ENCODE peak calls at places on chromosomes 5 and 9, in eight cellular contexts. P is PC-9, X is astrocyte of the cerebellum, B is dorsolateral prefrontal cortex, T is body of pancreas, G is HepG2, R is stomach, Z is SK-N-SH. H is an unnamed sample.

GRCh38 chr5:128412145-128412930 is 125.7 kb downstream of the FBN2 start:
- DNase-seq in G (no peak), P (no peak), X (no peak), R (no peak), T (no peak), Z (no peak), B (no peak), H (no peak)

GRCh38 chr5:34656700-34657549 is 797 bp downstream of the RAI14 start:
- DNase-seq in R (peak), T (peak), X (no peak), Z (peak), P (no peak), G (no peak), B (no peak), H (no peak)

GRCh38 chr9:76610009-76610352 is 151.0 kb downstream of the GCNT1 start:
- DNase-seq in B (peak), T (peak), X (no peak), R (peak), G (no peak), P (no peak), Z (no peak), H (no peak)

GRCh38 chr9:75131700-75132099 is 43.4 kb downstream of the OSTF1 start:
- DNase-seq in Z (no peak), T (no peak), B (no peak), X (no peak), R (no peak), G (no peak), P (no peak), H (no peak)

GRCh38 chr5:150589791-150590601 is 50.5 kb upstream of the SYNPO start:
- DNase-seq in X (peak), T (peak), R (peak), B (no peak), G (peak), P (no peak), Z (peak), H (no peak)

GRCh38 chr5:141477815-141478214 is 2.0 kb downstream of the PCDHGC3 start:
- DNase-seq in Z (peak), B (no peak), R (no peak), T (no peak), P (no peak), X (no peak), G (no peak), H (no peak)

GRCh38 chr5:378301-378891 is 56.9 kb downstream of the AHRR start:
- DNase-seq in T (no peak), R (no peak), G (no peak), B (peak), X (no peak), Z (peak), P (peak), H (no peak)

GRCh38 chr5:118009761-118010297 is 978.5 kb downstream of the DTWD2 start:
- DNase-seq in T (no peak), G (no peak), Z (no peak), R (no peak), X (no peak), B (no peak), P (no peak), H (no peak)

GRCh38 chr5:93580387-93581100 is 475 bp downstream of the NR2F1-AS1 start:
- DNase-seq in X (no peak), P (peak), B (no peak), R (no peak), T (no peak), G (no peak), Z (peak), H (no peak)

GRCh38 chr5:56693220-56693579 is 122.1 kb upstream of the MAP3K1 start:
- DNase-seq in B (no peak), X (no peak), R (no peak), Z (no peak), T (no peak), G (no peak), P (no peak), H (no peak)

GRCh38 chr5:159824188-159825153 is 91.8 kb upstream of the ADRA1B start:
- DNase-seq in G (no peak), P (no peak), Z (no peak), T (no peak), R (no peak), B (no peak), X (no peak), H (no peak)

GRCh38 chr9:115104908-115105307 is 13.0 kb downstream of the TNC start:
- DNase-seq in X (no peak), P (no peak), R (no peak), B (no peak), T (no peak), Z (no peak), G (no peak), H (peak)

GRCh38 chr5:29469581-29469980 is 1723.9 kb upstream of the CDH6 start:
- DNase-seq in Z (no peak), T (no peak), P (no peak), G (no peak), R (no peak), X (no peak), B (no peak), H (no peak)

GRCh38 chr9:30774326-30774725 is 1610.1 kb upstream of the ACO1 start:
- DNase-seq in P (no peak), T (no peak), B (no peak), R (no peak), X (no peak), Z (no peak), G (peak), H (no peak)

GRCh38 chr5:111975133-111975532 is 218.1 kb upstream of the NREP start:
- DNase-seq in T (no peak), R (no peak), G (no peak), Z (no peak), B (no peak), P (no peak), X (no peak), H (no peak)

GRCh38 chr9:69645488-69645887 is 26.7 kb downstream of the APBA1 start:
- DNase-seq in P (peak), X (no peak), R (peak), T (peak), Z (no peak), G (no peak), B (peak), H (no peak)

GRCh38 chr9:71614409-71614808 is 153.9 kb downstream of the CEMIP2 start:
- DNase-seq in G (peak), Z (no peak), P (no peak), R (no peak), X (no peak), B (no peak), T (no peak), H (no peak)

GRCh38 chr5:84383816-84384603 is 670 bp downstream of the EDIL3 start:
- DNase-seq in P (peak), X (no peak), B (peak), R (no peak), G (no peak), Z (peak), T (no peak), H (no peak)

GRCh38 chr5:59759600-59760357 is 133.7 kb downstream of the PDE4D start:
- DNase-seq in R (no peak), T (no peak), B (no peak), G (no peak), P (peak), X (no peak), Z (no peak), H (no peak)

GRCh38 chr5:158155087-158155486 is 296.1 kb upstream of the CLINT1 start:
- DNase-seq in G (no peak), T (no peak), P (no peak), B (no peak), Z (no peak), X (no peak), R (no peak), H (no peak)

GRCh38 chr9:94681508-94681907 is 42.2 kb upstream of the FBP1 start:
- DNase-seq in G (peak), B (peak), Z (peak), P (peak), R (peak), X (peak), T (peak), H (no peak)

GRCh38 chr5:34486160-34486765 is 169.9 kb upstream of the RAI14 start:
- DNase-seq in R (peak), G (peak), Z (peak), B (peak), T (peak), X (peak), P (peak), H (no peak)

GRCh38 chr9:112900901-112901300 is 10.2 kb upstream of the SLC46A2 start:
- DNase-seq in Z (no peak), T (no peak), B (no peak), P (no peak), G (no peak), R (no peak), X (no peak), H (no peak)

GRCh38 chr9:112905084-112905483 is 14.4 kb upstream of the SLC46A2 start:
- DNase-seq in G (peak), P (no peak), T (no peak), B (no peak), X (no peak), Z (no peak), R (no peak), H (peak)
- TF ChIP-seq CTCF in G (no peak), P (no peak), T (no peak), B (no peak), X (no peak), Z (no peak), R (no peak), H (no peak)

GRCh38 chr5:80810425-80810824 is 149.7 kb upstream of the RASGRF2 start:
- DNase-seq in B (no peak), G (no peak), X (no peak), T (no peak), P (no peak), R (no peak), Z (no peak), H (no peak)
- H3K4me3 ChIP-seq in B (no peak), G (no peak), X (no peak), T (no peak), P (no peak), R (no peak), Z (no peak), H (no peak)

GRCh38 chr5:180612683-180613082 is 21.4 kb upstream of the SCGB3A1 start:
- DNase-seq in B (no peak), T (no peak), Z (no peak), X (no peak), G (no peak), P (no peak), R (no peak), H (no peak)

GRCh38 chr5:180613188-180613587 is 21.9 kb upstream of the SCGB3A1 start:
- DNase-seq in G (no peak), R (no peak), P (no peak), X (no peak), B (no peak), Z (no peak), T (no peak), H (no peak)

GRCh38 chr5:180609386-180609785 is 18.1 kb upstream of the SCGB3A1 start:
- DNase-seq in X (no peak), P (no peak), Z (no peak), G (no peak), R (no peak), T (no peak), B (no peak), H (no peak)

GRCh38 chr5:180609817-180610550 is 18.7 kb upstream of the SCGB3A1 start:
- DNase-seq in X (no peak), B (no peak), P (no peak), T (no peak), Z (no peak), R (no peak), G (no peak), H (no peak)

GRCh38 chr5:180611140-180611850 is 20.0 kb upstream of the SCGB3A1 start:
- DNase-seq in G (peak), P (peak), X (no peak), R (no peak), Z (peak), B (no peak), T (no peak), H (no peak)
- TF ChIP-seq CTCF in G (peak), P (peak), X (no peak), R (no peak), Z (peak), B (no peak), T (no peak), H (no peak)

GRCh38 chr5:123203105-123203794 is 114.2 kb downstream of the PRDM6 start:
- DNase-seq in Z (no peak), P (no peak), G (no peak), R (no peak), T (no peak), B (no peak), X (no peak), H (no peak)
- H3K4me3 ChIP-seq in Z (no peak), P (no peak), G (no peak), R (no peak), T (no peak), B (no peak), X (no peak), H (no peak)

GRCh38 chr5:151686673-151687378 is at the start of gene SPARC:
- DNase-seq in G (no peak), P (peak), R (no peak), B (peak), T (peak), X (peak), Z (peak), H (peak)
- TF ChIP-seq CTCF in G (peak), P (no peak), R (no peak), B (no peak), T (no peak), X (no peak), Z (no peak), H (no peak)

H was measured in retinal pigment epithelial cell.